ENCODE peak calls at places on chromosomes 11 and 22, in seven cellular contexts. M is AG04449, F is GM06990, O is spleen, U is A549, X is lower leg skin, N is fibroblast of mammary gland. P is an unnamed sample.

GRCh38 chr11:130448416-130449068 is at the start of gene ADAMTS15:
- DNase-seq in F (peak; percentile 30), X (peak; percentile 94), U (peak; percentile 75), O (no peak), N (peak; percentile 84), M (no peak), P (no peak)

GRCh38 chr11:20599424-20600346 is at the start of gene SLC6A5:
- DNase-seq in O (no peak), N (peak; percentile 36), X (no peak), M (no peak), F (no peak), U (peak; percentile 24), P (no peak)

GRCh38 chr11:35343033-35343598 is 76.2 kb downstream of the SLC1A2 start:
- DNase-seq in N (no peak), O (no peak), M (no peak), X (no peak), F (peak; percentile 50), U (no peak), P (no peak)

GRCh38 chr22:36954251-36955014 is 41.0 kb downstream of the CSF2RB start:
- DNase-seq in O (no peak), X (no peak), U (no peak), N (no peak), M (no peak), F (peak; percentile 47), P (no peak)

GRCh38 chr11:116687458-116688201 is 85.2 kb downstream of the BUD13 start:
- DNase-seq in M (no peak), U (no peak), N (no peak), O (peak; percentile 47), X (no peak), F (no peak), P (no peak)

GRCh38 chr11:17257200-17257599 is 19.3 kb upstream of the NUCB2 start:
- DNase-seq in U (no peak), M (no peak), F (no peak), O (no peak), X (no peak), N (peak; percentile 82), P (no peak)

GRCh38 chr11:6656581-6656915 is 939 bp upstream of the DCHS1 start:
- DNase-seq in M (no peak), O (no peak), U (no peak), N (no peak), F (no peak), X (no peak), P (no peak)

GRCh38 chr22:18031670-18032454 is 7.5 kb upstream of the MICAL3 start:
- DNase-seq in M (peak; percentile 92), N (peak; percentile 96), U (peak; percentile 48), F (no peak), X (no peak), O (peak; percentile 38), P (peak; percentile 88)

GRCh38 chr11:17748761-17749721 is 14.5 kb downstream of the KCNC1 start:
- DNase-seq in U (no peak), X (no peak), M (no peak), F (no peak), N (no peak), O (peak; percentile 66), P (no peak)

GRCh38 chr11:34926101-34926830 is 9.8 kb downstream of the PDHX start:
- DNase-seq in N (peak; percentile 65), X (no peak), O (no peak), F (peak; percentile 25), M (no peak), U (no peak), P (no peak)

GRCh38 chr11:46238078-46238966 is 39.1 kb upstream of the CREB3L1 start:
- DNase-seq in M (no peak), X (peak; percentile 93), F (peak; percentile 54), N (peak; percentile 65), O (peak; percentile 94), U (peak; percentile 60), P (no peak)

GRCh38 chr11:105155679-105156078 is 16.1 kb upstream of the CARD18 start:
- DNase-seq in X (no peak), M (no peak), U (no peak), O (no peak), F (no peak), N (no peak), P (no peak)

GRCh38 chr11:69962152-69962551 is 116.0 kb upstream of the ANO1 start:
- DNase-seq in O (no peak), U (peak; percentile 59), X (no peak), F (no peak), M (no peak), N (peak; percentile 29), P (no peak)

GRCh38 chr11:38392176-38392575 is 1794.1 kb upstream of the RAG2 start:
- DNase-seq in M (no peak), F (no peak), N (no peak), U (no peak), O (no peak), X (no peak), P (no peak)

GRCh38 chr11:32561835-32562234 is 21.8 kb upstream of the EIF3M start:
- DNase-seq in M (no peak), O (no peak), U (no peak), F (no peak), X (no peak), N (no peak), P (no peak)

GRCh38 chr11:33387996-33388395 is 130.8 kb downstream of the HIPK3 start:
- DNase-seq in N (no peak), U (no peak), F (peak; percentile 51), M (no peak), O (no peak), X (no peak), P (peak; percentile 10)

GRCh38 chr22:49358041-49358440 is 469.6 kb downstream of the BRD1 start:
- DNase-seq in X (peak; percentile 74), M (no peak), U (no peak), F (no peak), N (no peak), O (peak; percentile 41), P (no peak)

GRCh38 chr11:63802637-63803414 is 10.4 kb upstream of the SPINDOC start:
- DNase-seq in F (no peak), O (peak; percentile 29), U (peak; percentile 51), N (peak; percentile 83), M (no peak), X (no peak), P (peak; percentile 44)

GRCh38 chr22:17411213-17411612 is 42.0 kb downstream of the CECR2 start:
- DNase-seq in M (no peak), F (no peak), N (no peak), O (no peak), U (no peak), X (no peak), P (no peak)

GRCh38 chr22:47173535-47174021 is 411.1 kb downstream of the TBC1D22A start:
- DNase-seq in F (peak; percentile 1), U (no peak), N (no peak), O (peak; percentile 64), X (peak; percentile 70), M (no peak), P (no peak)

GRCh38 chr11:126942146-126942545 is 58.4 kb downstream of the KIRREL3 start:
- DNase-seq in O (no peak), M (no peak), N (no peak), X (no peak), U (no peak), F (no peak), P (no peak)

GRCh38 chr11:41201156-41201555 is 258.3 kb downstream of the LRRC4C start:
- DNase-seq in M (no peak), F (no peak), O (no peak), X (no peak), U (no peak), N (peak; percentile 28), P (no peak)

GRCh38 chr11:2891901-2892214 is 6.3 kb upstream of the CDKN1C start:
- DNase-seq in N (peak; percentile 22), F (no peak), M (no peak), U (no peak), O (no peak), X (no peak), P (no peak)
- H3K4me3 ChIP-seq in N (no peak overlapping the region), F (no peak overlapping the region), M (no peak overlapping the region), U (peak overlapping the region; percentile 42), O (peak overlapping the region; percentile 40), X (no peak overlapping the region), P (peak overlapping the region; percentile 58)

GRCh38 chr11:106585061-106585460 is 433.2 kb downstream of the GUCY1A2 start:
- DNase-seq in M (peak; percentile 1), O (no peak), F (no peak), X (no peak), U (no peak), N (peak; percentile 59), P (no peak)
- TF ChIP-seq CTCF in M (peak; percentile 40), O (no peak), F (no peak), X (no peak), U (no peak), N (peak; percentile 52), P (peak; percentile 63)

GRCh38 chr11:118909619-118910308 is 16.0 kb downstream of the BCL9L start:
- DNase-seq in U (no peak), O (peak; percentile 72), N (no peak), X (no peak), F (no peak), M (no peak), P (no peak)
- H3K4me3 ChIP-seq in U (peak overlapping the region; percentile 52), O (no peak overlapping the region), N (peak overlapping the region; percentile 37), X (no peak overlapping the region), F (no peak overlapping the region), M (peak overlapping the region; percentile 55), P (peak overlapping the region; percentile 47)

DNA sequence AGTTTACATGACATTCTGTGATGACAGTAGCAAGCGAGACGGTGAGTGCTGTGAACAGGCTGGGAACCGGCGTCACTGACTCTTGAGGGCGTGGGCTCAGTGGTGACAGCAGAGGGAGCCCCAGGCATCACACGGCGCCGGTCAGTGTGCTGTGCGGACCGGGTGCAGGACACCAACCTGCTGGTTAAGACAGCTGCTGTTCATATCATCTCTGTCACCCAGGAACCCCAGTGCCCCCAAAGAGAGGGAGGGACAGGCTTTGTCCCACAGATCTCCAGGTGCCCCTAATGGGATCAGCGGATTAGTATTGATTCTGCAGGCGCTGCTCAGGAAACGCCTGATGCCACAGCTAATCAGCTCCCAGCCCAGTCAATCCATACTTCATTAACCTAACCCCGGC is 18.4 kb downstream of the B3GAT1 start:
- DNase-seq in N (no peak), M (no peak), O (no peak), X (no peak), U (peak; percentile 18), F (no peak), P (no peak)
- TF ChIP-seq CTCF in N (no peak), M (no peak), O (no peak), X (no peak), U (no peak), F (peak; percentile 25), P (peak; percentile 36)

GRCh38 chr11:120558754-120559431 is 47.3 kb downstream of the GRIK4 start:
- DNase-seq in O (no peak), N (no peak), U (no peak), X (peak; percentile 74), M (no peak), F (no peak), P (no peak)
- H3K4me3 ChIP-seq in O (no peak overlapping the region), N (no peak overlapping the region), U (no peak overlapping the region), X (no peak overlapping the region), M (no peak overlapping the region), F (no peak overlapping the region), P (no peak overlapping the region)